ENCODE peak calls at places on chromosomes 4 and X, in five cellular contexts. C, N, D, G and K are unnamed samples.
A peak's percentile ranks its signal among the peaks of the same experiment; 100 is the strongest.

GRCh38 chr4:140374130-140374477 is 658 bp downstream of the SCOC start:
- DNase-seq in N (no peak), C (no peak), G (no peak), D (no peak), K (no peak)

GRCh38 chr4:10018818-10019438 is 2.4 kb downstream of the SLC2A9 start:
- DNase-seq in N (peak; percentile 99), D (peak; percentile 97), G (peak; percentile 92), C (peak; percentile 78), K (peak; percentile 94)

GRCh38 chr4:125313497-125313896 is 1.3 kb upstream of the FAT4 start:
- DNase-seq in C (no peak), N (no peak), D (peak; percentile 62), G (no peak), K (peak; percentile 72)

GRCh38 chrX:10617186-10617963 is 3.0 kb downstream of the MID1 start:
- DNase-seq in N (no peak), C (no peak), G (no peak), D (no peak), K (no peak)

GRCh38 chrX:149374751-149375150 is 130.4 kb downstream of the IDS start:
- DNase-seq in D (no peak), G (no peak), N (no peak), C (no peak), K (no peak)

GRCh38 chrX:101022020-101022419 is 29.9 kb downstream of the TRMT2B start:
- DNase-seq in N (no peak), G (no peak), C (no peak), D (no peak), K (no peak)

GRCh38 chr4:90121961-90122748 is 5.0 kb upstream of the CCSER1 start:
- DNase-seq in N (no peak), D (no peak), C (no peak), G (no peak), K (no peak)

GRCh38 chr4:9994246-9994847 is 26.9 kb downstream of the SLC2A9 start:
- DNase-seq in C (no peak), N (no peak), D (no peak), G (no peak), K (no peak)

GRCh38 chr4:182880387-182881356 is 36.5 kb downstream of the DCTD start:
- DNase-seq in D (peak; percentile 78), C (no peak), N (peak; percentile 78), G (no peak), K (no peak)

GRCh38 chr4:103498161-103499070 is 221.4 kb downstream of the TACR3 start:
- DNase-seq in D (no peak), C (no peak), G (peak; percentile 2), N (no peak), K (peak; percentile 38)

GRCh38 chr4:77697860-77698599 is 92.4 kb downstream of the CXCL13 start:
- DNase-seq in G (no peak), N (no peak), D (peak; percentile 43), C (no peak), K (no peak)

GRCh38 chr4:7383251-7383650 is 51.5 kb downstream of the PSAPL1 start:
- DNase-seq in N (no peak), C (no peak), D (no peak), G (no peak), K (no peak)

GRCh38 chr4:145739840-145740239 is 59.9 kb downstream of the C4orf51 start:
- DNase-seq in N (no peak), C (no peak), G (no peak), D (peak; percentile 81), K (no peak)

GRCh38 chr4:176753049-176753448 is 39.7 kb downstream of the VEGFC start:
- DNase-seq in C (no peak), N (no peak), G (no peak), D (no peak), K (no peak)

GRCh38 chr4:48102303-48102702 is 31.7 kb downstream of the TXK start:
- DNase-seq in G (no peak), D (no peak), C (no peak), N (no peak), K (no peak)

GRCh38 chr4:147933316-147933715 is 201.4 kb downstream of the ARHGAP10 start:
- DNase-seq in G (no peak), C (no peak), D (no peak), N (no peak), K (no peak)

GRCh38 chr4:144894525-144894924 is 203.5 kb downstream of the ANAPC10 start:
- DNase-seq in G (no peak), C (no peak), N (peak; percentile 47), D (no peak), K (no peak)

GRCh38 chr4:13215560-13215959 is 268.6 kb downstream of the RAB28 start:
- DNase-seq in G (no peak), C (no peak), N (no peak), D (no peak), K (no peak)

GRCh38 chrX:40207626-40208025 is 109.9 kb upstream of the BCOR start:
- DNase-seq in C (no peak), D (no peak), G (no peak), N (no peak), K (peak; percentile 53)

GRCh38 chr4:54941994-54942552 is 183.3 kb downstream of the KDR start:
- DNase-seq in G (no peak), N (no peak), C (no peak), D (no peak), K (no peak)